ENCODE peak calls at places on chromosomes 7 and 10, in eight cellular contexts. One of them, this sample, is unnamed. For H3K9me3, the result is how much of the 10 kb centered on the place peaks cover.

GRCh38 chr7:106177295-106177690 is 65.2 kb upstream of the SYPL1 start:
- DNase-seq in OCI-LY7: no peak
- DNase-seq in psoas muscle: no peak
- DNase-seq in HCT116: no peak
- DNase-seq in spleen: no peak
- DNase-seq in stomach: no peak
- DNase-seq in SK-N-SH: no peak
- DNase-seq in heart left ventricle: no peak
- DNase-seq in this sample: no peak

GRCh38 chr10:132793871-132794849 is 8.2 kb upstream of the NKX6-2 start:
- DNase-seq in OCI-LY7: no peak
- DNase-seq in psoas muscle: no peak
- DNase-seq in HCT116: no peak
- DNase-seq in spleen: no peak
- DNase-seq in stomach: no peak
- DNase-seq in SK-N-SH: peak
- DNase-seq in heart left ventricle: peak
- DNase-seq in this sample: no peak

GRCh38 chr10:8670461-8670860 is 616.0 kb downstream of the GATA3 start:
- DNase-seq in OCI-LY7: no peak
- DNase-seq in psoas muscle: no peak
- DNase-seq in HCT116: no peak
- DNase-seq in spleen: no peak
- DNase-seq in stomach: no peak
- DNase-seq in SK-N-SH: no peak
- DNase-seq in heart left ventricle: no peak
- DNase-seq in this sample: no peak

GRCh38 chr7:85730016-85730415 is 543.2 kb upstream of the SEMA3D start:
- DNase-seq in OCI-LY7: no peak
- DNase-seq in psoas muscle: no peak
- DNase-seq in HCT116: no peak
- DNase-seq in spleen: no peak
- DNase-seq in stomach: no peak
- DNase-seq in SK-N-SH: no peak
- DNase-seq in heart left ventricle: no peak
- DNase-seq in this sample: no peak

GRCh38 chr10:88198023-88198422 is 334.6 kb downstream of the PTEN start:
- DNase-seq in OCI-LY7: no peak
- DNase-seq in psoas muscle: no peak
- DNase-seq in HCT116: no peak
- DNase-seq in spleen: no peak
- DNase-seq in stomach: no peak
- DNase-seq in SK-N-SH: no peak
- DNase-seq in heart left ventricle: no peak
- DNase-seq in this sample: no peak

GRCh38 chr10:128457136-128457535 is 330.9 kb upstream of the MKI67 start:
- DNase-seq in OCI-LY7: no peak
- DNase-seq in psoas muscle: no peak
- DNase-seq in HCT116: no peak
- DNase-seq in spleen: peak
- DNase-seq in stomach: no peak
- DNase-seq in SK-N-SH: no peak
- DNase-seq in heart left ventricle: no peak
- DNase-seq in this sample: no peak

GRCh38 chr7:108805808-108806397 is 236.2 kb downstream of the DNAJB9 start:
- DNase-seq in OCI-LY7: peak
- DNase-seq in psoas muscle: no peak
- DNase-seq in HCT116: peak
- DNase-seq in spleen: no peak
- DNase-seq in stomach: no peak
- DNase-seq in SK-N-SH: peak
- DNase-seq in heart left ventricle: no peak
- DNase-seq in this sample: no peak

GRCh38 chr7:106353944-106354343 is 69.2 kb upstream of the NAMPT start:
- DNase-seq in OCI-LY7: no peak
- DNase-seq in psoas muscle: no peak
- DNase-seq in HCT116: no peak
- DNase-seq in spleen: no peak
- DNase-seq in stomach: no peak
- DNase-seq in SK-N-SH: no peak
- DNase-seq in heart left ventricle: no peak
- DNase-seq in this sample: no peak

GRCh38 chr7:128020161-128020560 is 11.1 kb downstream of the LRRC4 start:
- DNase-seq in OCI-LY7: peak
- DNase-seq in psoas muscle: no peak
- DNase-seq in HCT116: peak
- DNase-seq in spleen: no peak
- DNase-seq in stomach: no peak
- DNase-seq in SK-N-SH: peak
- DNase-seq in heart left ventricle: no peak
- DNase-seq in this sample: no peak

GRCh38 chr7:400901-401485 is 111.0 kb downstream of the FOXL3 start:
- DNase-seq in OCI-LY7: no peak
- DNase-seq in psoas muscle: no peak
- DNase-seq in HCT116: no peak
- DNase-seq in spleen: peak
- DNase-seq in stomach: peak
- DNase-seq in SK-N-SH: no peak
- DNase-seq in heart left ventricle: peak
- DNase-seq in this sample: no peak
- H3K9me3 ChIP-seq in OCI-LY7: under half
- H3K9me3 ChIP-seq in psoas muscle: under half
- H3K9me3 ChIP-seq in HCT116: under half
- H3K9me3 ChIP-seq in spleen: under half
- H3K9me3 ChIP-seq in stomach: under half
- H3K9me3 ChIP-seq in SK-N-SH: under half
- H3K9me3 ChIP-seq in heart left ventricle: under half
- H3K9me3 ChIP-seq in this sample: under half

GRCh38 chr10:71206911-71207310 is 5.5 kb upstream of the UNC5B start:
- DNase-seq in OCI-LY7: no peak
- DNase-seq in psoas muscle: no peak
- DNase-seq in HCT116: no peak
- DNase-seq in spleen: peak
- DNase-seq in stomach: no peak
- DNase-seq in SK-N-SH: no peak
- DNase-seq in heart left ventricle: peak
- DNase-seq in this sample: no peak

GRCh38 chr10:71203124-71203523 is 9.2 kb upstream of the UNC5B start:
- DNase-seq in OCI-LY7: no peak
- DNase-seq in psoas muscle: no peak
- DNase-seq in HCT116: no peak
- DNase-seq in spleen: no peak
- DNase-seq in stomach: no peak
- DNase-seq in SK-N-SH: no peak
- DNase-seq in heart left ventricle: no peak
- DNase-seq in this sample: no peak

GRCh38 chr10:71203716-71204115 is 8.7 kb upstream of the UNC5B start:
- DNase-seq in OCI-LY7: no peak
- DNase-seq in psoas muscle: no peak
- DNase-seq in HCT116: no peak
- DNase-seq in spleen: peak
- DNase-seq in stomach: no peak
- DNase-seq in SK-N-SH: no peak
- DNase-seq in heart left ventricle: no peak
- DNase-seq in this sample: no peak

GRCh38 chr10:71205468-71205867 is 6.9 kb upstream of the UNC5B start:
- DNase-seq in OCI-LY7: no peak
- DNase-seq in psoas muscle: no peak
- DNase-seq in HCT116: no peak
- DNase-seq in spleen: no peak
- DNase-seq in stomach: no peak
- DNase-seq in SK-N-SH: no peak
- DNase-seq in heart left ventricle: no peak
- DNase-seq in this sample: no peak

DNA sequence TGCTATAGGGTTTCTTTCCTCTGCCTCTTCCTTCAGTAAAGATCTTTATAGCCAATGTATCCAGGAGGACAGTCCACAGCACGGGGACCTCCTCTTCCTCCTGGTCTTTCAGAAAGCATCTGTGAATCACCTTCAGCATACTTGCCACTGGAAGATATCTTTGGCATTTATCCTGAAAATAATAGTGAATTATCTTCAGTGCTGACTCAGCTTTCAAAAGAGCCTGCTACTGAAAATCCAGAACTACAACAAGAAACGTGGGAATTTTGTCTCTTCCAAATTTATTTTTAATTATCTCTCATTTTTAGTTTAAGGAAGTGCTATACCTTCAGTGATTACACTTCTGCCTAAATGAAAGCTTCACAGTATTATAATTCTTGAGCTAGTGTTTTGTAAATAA is 7.6 kb upstream of the UNC5B start:
- DNase-seq in OCI-LY7: no peak
- DNase-seq in psoas muscle: no peak
- DNase-seq in HCT116: no peak
- DNase-seq in spleen: no peak
- DNase-seq in stomach: no peak
- DNase-seq in SK-N-SH: no peak
- DNase-seq in heart left ventricle: no peak
- DNase-seq in this sample: no peak
- H3K9me3 ChIP-seq in OCI-LY7: under half
- H3K9me3 ChIP-seq in psoas muscle: under half
- H3K9me3 ChIP-seq in HCT116: under half
- H3K9me3 ChIP-seq in spleen: under half
- H3K9me3 ChIP-seq in stomach: under half
- H3K9me3 ChIP-seq in SK-N-SH: under half
- H3K9me3 ChIP-seq in heart left ventricle: under half
- H3K9me3 ChIP-seq in this sample: under half

GRCh38 chr7:388461-388960 is 98.5 kb downstream of the FOXL3 start:
- DNase-seq in OCI-LY7: no peak
- DNase-seq in psoas muscle: no peak
- DNase-seq in HCT116: no peak
- DNase-seq in spleen: peak
- DNase-seq in stomach: peak
- DNase-seq in SK-N-SH: no peak
- DNase-seq in heart left ventricle: peak
- DNase-seq in this sample: no peak

GRCh38 chr7:386385-386784 is 96.4 kb downstream of the FOXL3 start:
- DNase-seq in OCI-LY7: no peak
- DNase-seq in psoas muscle: no peak
- DNase-seq in HCT116: no peak
- DNase-seq in spleen: no peak
- DNase-seq in stomach: peak
- DNase-seq in SK-N-SH: no peak
- DNase-seq in heart left ventricle: no peak
- DNase-seq in this sample: no peak

GRCh38 chr7:387132-388022 is 97.4 kb downstream of the FOXL3 start:
- DNase-seq in OCI-LY7: no peak
- DNase-seq in psoas muscle: no peak
- DNase-seq in HCT116: no peak
- DNase-seq in spleen: peak
- DNase-seq in stomach: peak
- DNase-seq in SK-N-SH: no peak
- DNase-seq in heart left ventricle: peak
- DNase-seq in this sample: no peak

GRCh38 chr7:388961-389701 is 99.2 kb downstream of the FOXL3 start:
- DNase-seq in OCI-LY7: no peak
- DNase-seq in psoas muscle: no peak
- DNase-seq in HCT116: no peak
- DNase-seq in spleen: peak
- DNase-seq in stomach: no peak
- DNase-seq in SK-N-SH: no peak
- DNase-seq in heart left ventricle: peak
- DNase-seq in this sample: no peak

DNA sequence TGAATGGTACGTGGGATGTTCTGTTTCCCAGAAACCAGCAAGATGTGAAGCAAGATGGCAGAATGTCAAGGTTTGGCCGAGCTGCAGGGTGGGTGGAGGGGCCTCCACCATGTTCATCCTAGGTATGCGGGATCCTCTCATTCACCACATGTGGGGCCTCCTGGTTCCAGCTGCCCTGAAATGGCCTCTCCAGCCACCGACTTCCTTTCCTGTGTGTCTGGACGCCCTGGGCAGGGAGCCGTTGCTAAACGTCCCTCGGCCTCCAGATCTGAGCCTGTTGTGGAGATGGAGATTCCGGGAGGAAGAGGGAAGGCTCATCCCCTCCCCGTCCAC is 98.0 kb downstream of the FOXL3 start:
- DNase-seq in OCI-LY7: no peak
- DNase-seq in psoas muscle: no peak
- DNase-seq in HCT116: no peak
- DNase-seq in spleen: no peak
- DNase-seq in stomach: peak
- DNase-seq in SK-N-SH: no peak
- DNase-seq in heart left ventricle: peak
- DNase-seq in this sample: no peak
- H3K9me3 ChIP-seq in OCI-LY7: under half
- H3K9me3 ChIP-seq in psoas muscle: under half
- H3K9me3 ChIP-seq in HCT116: under half
- H3K9me3 ChIP-seq in spleen: under half
- H3K9me3 ChIP-seq in stomach: under half
- H3K9me3 ChIP-seq in SK-N-SH: under half
- H3K9me3 ChIP-seq in heart left ventricle: under half
- H3K9me3 ChIP-seq in this sample: under half

GRCh38 chr7:57404343-57404966 is 45.5 kb upstream of the ZNF716 start:
- DNase-seq in OCI-LY7: no peak
- DNase-seq in psoas muscle: peak
- DNase-seq in HCT116: no peak
- DNase-seq in spleen: peak
- DNase-seq in stomach: no peak
- DNase-seq in SK-N-SH: peak
- DNase-seq in heart left ventricle: peak
- DNase-seq in this sample: no peak

GRCh38 chr7:57407125-57407524 is 42.9 kb upstream of the ZNF716 start:
- DNase-seq in OCI-LY7: no peak
- DNase-seq in psoas muscle: no peak
- DNase-seq in HCT116: no peak
- DNase-seq in spleen: no peak
- DNase-seq in stomach: no peak
- DNase-seq in SK-N-SH: no peak
- DNase-seq in heart left ventricle: no peak
- DNase-seq in this sample: no peak

GRCh38 chr7:57403601-57404342 is 46.2 kb upstream of the ZNF716 start:
- DNase-seq in OCI-LY7: no peak
- DNase-seq in psoas muscle: peak
- DNase-seq in HCT116: no peak
- DNase-seq in spleen: peak
- DNase-seq in stomach: no peak
- DNase-seq in SK-N-SH: peak
- DNase-seq in heart left ventricle: peak
- DNase-seq in this sample: no peak

GRCh38 chr7:57400531-57401155 is 49.3 kb upstream of the ZNF716 start:
- DNase-seq in OCI-LY7: no peak
- DNase-seq in psoas muscle: no peak
- DNase-seq in HCT116: no peak
- DNase-seq in spleen: peak
- DNase-seq in stomach: no peak
- DNase-seq in SK-N-SH: no peak
- DNase-seq in heart left ventricle: no peak
- DNase-seq in this sample: no peak

DNA sequence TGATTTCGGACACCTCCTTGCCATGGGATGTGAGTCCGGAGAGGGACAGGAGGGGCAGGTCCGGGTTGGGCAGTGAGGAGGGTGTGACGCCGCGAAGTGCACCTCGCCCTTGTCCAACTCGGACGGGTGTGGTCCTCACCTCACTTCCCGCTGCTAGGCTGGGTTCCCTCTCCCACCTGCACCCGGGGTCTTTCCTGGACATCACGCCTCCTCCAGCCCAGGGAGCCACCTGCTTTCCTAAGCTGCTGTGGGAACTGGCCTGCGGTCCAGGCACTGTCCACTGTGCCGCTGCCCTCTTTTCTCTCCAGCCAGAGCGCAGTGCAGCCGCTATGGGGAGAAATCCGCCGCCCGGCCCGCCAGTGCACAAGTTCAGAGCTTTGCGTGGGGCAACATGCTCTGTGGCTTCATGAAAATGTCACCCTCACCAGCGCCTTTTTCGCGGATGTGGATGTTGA is 45.0 kb upstream of the ZNF716 start:
- DNase-seq in OCI-LY7: no peak
- DNase-seq in psoas muscle: no peak
- DNase-seq in HCT116: no peak
- DNase-seq in spleen: peak
- DNase-seq in stomach: no peak
- DNase-seq in SK-N-SH: no peak
- DNase-seq in heart left ventricle: no peak
- DNase-seq in this sample: no peak
- H3K9me3 ChIP-seq in OCI-LY7: under half
- H3K9me3 ChIP-seq in psoas muscle: under half
- H3K9me3 ChIP-seq in HCT116: under half
- H3K9me3 ChIP-seq in spleen: half or more
- H3K9me3 ChIP-seq in stomach: under half
- H3K9me3 ChIP-seq in SK-N-SH: under half
- H3K9me3 ChIP-seq in heart left ventricle: under half
- H3K9me3 ChIP-seq in this sample: under half

This sample was measured in CD4-positive, alpha-beta memory T cell.